ENCODE peak calls at places on chromosomes 16 and 17, in six cellular contexts. Q is effector memory CD4-positive, alpha-beta T cell; H is Kasumi-1; K is GM04503; O is activated CD4-positive, CD25-positive, alpha-beta regulatory T cell; C is progenitor cell of endocrine pancreas. D is an unnamed sample.
A peak's percentile ranks its signal among the peaks of the same experiment; 100 is the strongest.

GRCh38 chr17:82875418-82875856 is 35.6 kb upstream of the ZNF750 start:
- DNase-seq in Q (no peak), H (no peak), K (no peak), O (no peak), C (peak; percentile 42), D (no peak)

GRCh38 chr17:72667096-72668063 is 425.1 kb downstream of the SLC39A11 start:
- DNase-seq in Q (no peak), H (no peak), K (no peak), O (no peak), C (no peak), D (no peak)

GRCh38 chr17:13024526-13025263 is 6.9 kb upstream of the ELAC2 start:
- DNase-seq in Q (peak; percentile 52), H (peak; percentile 12), K (no peak), O (peak; percentile 7), C (peak; percentile 69), D (peak; percentile 16)

GRCh38 chr16:85360323-85361277 is 248.3 kb upstream of the CIBAR2 start:
- DNase-seq in Q (no peak), H (no peak), K (no peak), O (no peak), C (no peak), D (peak; percentile 96)

GRCh38 chr17:65472602-65473001 is 88.8 kb downstream of the AXIN2 start:
- DNase-seq in Q (no peak), H (no peak), K (peak; percentile 70), O (no peak), C (no peak), D (no peak)

GRCh38 chr16:56525154-56525720 is 5.4 kb upstream of the BBS2 start:
- DNase-seq in Q (no peak), H (no peak), K (no peak), O (no peak), C (no peak), D (no peak)

GRCh38 chr16:11205754-11206459 is 50.1 kb downstream of the SOCS1 start:
- DNase-seq in Q (no peak), H (no peak), K (no peak), O (no peak), C (no peak), D (no peak)

GRCh38 chr16:27226476-27226875 is 23.1 kb downstream of the KDM8 start:
- DNase-seq in Q (no peak), H (no peak), K (no peak), O (no peak), C (no peak), D (peak; percentile 81)

GRCh38 chr17:43679911-43680310 is 18.2 kb upstream of the MEOX1 start:
- DNase-seq in Q (no peak), H (no peak), K (no peak), O (no peak), C (no peak), D (no peak)

GRCh38 chr16:17205279-17206139 is 265.3 kb downstream of the XYLT1 start:
- DNase-seq in Q (no peak), H (no peak), K (peak; percentile 47), O (no peak), C (no peak), D (no peak)

GRCh38 chr17:14940946-14941280 is 324.2 kb downstream of the PMP22 start:
- DNase-seq in Q (no peak), H (no peak), K (no peak), O (no peak), C (no peak), D (no peak)

GRCh38 chr17:32876414-32877163 is at the start of gene MYO1D:
- DNase-seq in Q (peak; percentile 68), H (no peak), K (no peak), O (peak; percentile 30), C (peak; percentile 71), D (peak; percentile 38)

GRCh38 chr16:3459401-3460090 is 16.1 kb downstream of the NAA60 start:
- DNase-seq in Q (no peak), H (no peak), K (no peak), O (no peak), C (no peak), D (no peak)